ENCODE peak calls at places on chromosomes 7 and 10, in ten cellular contexts. B, P, C, A, R, S, T, M, E and W are unnamed samples.

GRCh38 chr10:12259988-12260387 is 64.0 kb downstream of the CDC123 start:
- DNase-seq in B (no peak), P (no peak), C (no peak), A (no peak), R (no peak), S (no peak), T (no peak), M (no peak), E (no peak), W (no peak)

GRCh38 chr7:132531562-132531961 is 44.7 kb downstream of the PLXNA4 start:
- DNase-seq in B (no peak), P (no peak), C (no peak), A (no peak), R (no peak), S (no peak), T (no peak), M (no peak), E (no peak), W (no peak)

GRCh38 chr10:122140941-122141623 is 130.0 kb upstream of the BTBD16 start:
- DNase-seq in B (peak; percentile 84), P (no peak), C (peak; percentile 96), A (peak; percentile 97), R (peak; percentile 84), S (peak; percentile 85), T (no peak), M (no peak), E (peak; percentile 73), W (peak; percentile 63)

GRCh38 chr10:81995254-81995653 is 120.3 kb downstream of the NRG3 start:
- DNase-seq in B (no peak), P (no peak), C (no peak), A (no peak), R (no peak), S (no peak), T (no peak), M (no peak), E (no peak), W (no peak)

GRCh38 chr7:3670898-3671297 is 369.8 kb downstream of the SDK1 start:
- DNase-seq in B (no peak), P (no peak), C (no peak), A (no peak), R (no peak), S (no peak), T (no peak), M (no peak), E (no peak), W (no peak)

GRCh38 chr7:112233048-112233697 is 26.7 kb downstream of the ZNF277 start:
- DNase-seq in B (no peak), P (no peak), C (no peak), A (no peak), R (no peak), S (no peak), T (no peak), M (no peak), E (no peak), W (no peak)

GRCh38 chr10:1874533-1874932 is 137.2 kb upstream of the ADARB2 start:
- DNase-seq in B (no peak), P (no peak), C (no peak), A (no peak), R (no peak), S (no peak), T (no peak), M (no peak), E (no peak), W (no peak)

GRCh38 chr7:141701489-141702046 is 398 bp downstream of the DENND11 start:
- DNase-seq in B (no peak), P (peak; percentile 76), C (peak; percentile 31), A (peak; percentile 66), R (peak; percentile 72), S (peak; percentile 41), T (peak; percentile 78), M (peak; percentile 91), E (peak; percentile 58), W (peak; percentile 55)

GRCh38 chr7:99392046-99392445 is 16.4 kb downstream of the PDAP1 start:
- DNase-seq in B (no peak), P (no peak), C (no peak), A (no peak), R (peak; percentile 69), S (no peak), T (no peak), M (no peak), E (no peak), W (no peak)

GRCh38 chr7:99394188-99394502 is 14.3 kb downstream of the PDAP1 start:
- DNase-seq in B (no peak), P (no peak), C (no peak), A (no peak), R (no peak), S (no peak), T (no peak), M (peak; percentile 27), E (no peak), W (no peak)

GRCh38 chr7:99390941-99391602 is 16.5 kb downstream of the ARPC1B start:
- DNase-seq in B (no peak), P (no peak), C (no peak), A (no peak), R (no peak), S (no peak), T (no peak), M (peak; percentile 45), E (no peak), W (no peak)

GRCh38 chr7:99393363-99394187 is 14.8 kb downstream of the PDAP1 start:
- DNase-seq in B (no peak), P (no peak), C (peak; percentile 66), A (peak; percentile 25), R (peak; percentile 76), S (no peak), T (no peak), M (peak; percentile 96), E (peak; percentile 62), W (no peak)

DNA sequence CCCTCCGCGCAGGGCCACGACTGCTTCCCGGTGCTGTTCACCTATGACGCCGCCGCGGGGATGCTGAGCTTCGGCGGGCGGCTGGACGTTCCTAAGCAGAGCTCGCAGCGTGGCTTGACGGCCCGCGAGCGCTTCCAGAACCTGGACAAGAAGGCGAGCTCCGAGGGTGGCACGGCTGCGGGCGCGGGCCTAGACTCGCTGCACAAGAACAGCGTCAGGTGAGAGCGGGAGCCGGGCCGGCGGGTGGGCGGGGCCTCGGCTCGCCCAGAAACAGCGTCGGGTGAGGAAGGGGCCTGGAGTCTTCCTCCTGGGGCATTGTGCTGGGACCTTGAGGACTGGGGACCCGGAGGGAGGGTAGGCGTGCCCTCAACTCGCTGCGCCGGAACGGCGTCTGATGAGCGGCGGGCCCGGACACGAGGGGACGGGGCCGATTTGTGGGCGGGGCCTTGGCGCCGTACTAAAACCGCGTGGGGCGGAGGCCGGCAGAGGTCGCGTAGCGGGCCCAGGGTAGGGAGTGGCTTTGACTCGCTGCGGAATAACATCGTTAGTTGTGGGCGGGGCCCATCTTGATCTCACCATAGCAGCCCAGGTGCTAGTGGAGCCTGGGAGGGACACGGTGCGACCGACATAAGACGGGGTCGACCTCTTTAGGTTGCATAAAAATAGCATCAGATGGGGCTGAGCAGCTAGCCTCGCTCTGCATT is 15.6 kb downstream of the PDAP1 start:
- DNase-seq in B (no peak), P (peak; percentile 85), C (peak; percentile 75), A (peak; percentile 57), R (peak; percentile 93), S (peak; percentile 80), T (peak; percentile 83), M (peak; percentile 98), E (peak; percentile 89), W (peak; percentile 67)
- H3K4me3 ChIP-seq in B (peak overlapping the region; percentile 29), P (peak overlapping the region; percentile 55), C (peak overlapping the region; percentile 59), A (peak overlapping the region; percentile 31), R (peak overlapping the region; percentile 17), S (peak overlapping the region; percentile 27), T (peak overlapping the region; percentile 65), M (peak overlapping the region; percentile 62), E (peak overlapping the region; percentile 75), W (peak overlapping the region; percentile 52)

GRCh38 chr10:80489371-80490112 is 35.4 kb downstream of the TSPAN14 start:
- DNase-seq in B (no peak), P (no peak), C (no peak), A (no peak), R (no peak), S (no peak), T (no peak), M (no peak), E (no peak), W (no peak)

GRCh38 chr10:80492875-80493413 is 38.8 kb downstream of the TSPAN14 start:
- DNase-seq in B (no peak), P (no peak), C (no peak), A (no peak), R (no peak), S (no peak), T (no peak), M (no peak), E (no peak), W (no peak)

GRCh38 chr10:80493482-80494021 is 39.4 kb downstream of the TSPAN14 start:
- DNase-seq in B (no peak), P (peak; percentile 46), C (no peak), A (peak; percentile 79), R (no peak), S (no peak), T (no peak), M (no peak), E (no peak), W (no peak)

GRCh38 chr10:80488539-80489066 is 34.5 kb downstream of the TSPAN14 start:
- DNase-seq in B (no peak), P (no peak), C (no peak), A (no peak), R (no peak), S (no peak), T (no peak), M (no peak), E (no peak), W (no peak)

GRCh38 chr10:80491251-80492102 is 37.4 kb downstream of the TSPAN14 start:
- DNase-seq in B (no peak), P (no peak), C (no peak), A (no peak), R (no peak), S (peak; percentile 78), T (no peak), M (no peak), E (no peak), W (peak; percentile 69)
- H3K36me3 ChIP-seq in B (peaks cover 7% of the 10 kb centered on the region), P (peaks cover 34% of the 10 kb centered on the region), C (no peaks in the 10 kb centered on the region), A (no peaks in the 10 kb centered on the region), R (peaks cover 3% of the 10 kb centered on the region), S (peaks cover 23% of the 10 kb centered on the region), T (no peaks in the 10 kb centered on the region), M (peaks cover 2% of the 10 kb centered on the region), E (peaks cover 5% of the 10 kb centered on the region), W (no peaks in the 10 kb centered on the region)

GRCh38 chr7:28660132-28660531 is 247.8 kb downstream of the CREB5 start:
- DNase-seq in B (no peak), P (no peak), C (no peak), A (no peak), R (no peak), S (no peak), T (no peak), M (no peak), E (no peak), W (no peak)
- H3K4me3 ChIP-seq in B (no peak overlapping the region), P (no peak overlapping the region), C (no peak overlapping the region), A (no peak overlapping the region), R (no peak overlapping the region), S (no peak overlapping the region), T (no peak overlapping the region), M (no peak overlapping the region), E (no peak overlapping the region), W (no peak overlapping the region)

GRCh38 chr7:92830047-92830446 is 6.3 kb downstream of the CDK6 start:
- DNase-seq in B (no peak), P (no peak), C (no peak), A (no peak), R (no peak), S (no peak), T (no peak), M (no peak), E (no peak), W (no peak)

GRCh38 chr7:92831716-92832622 is 4.4 kb downstream of the CDK6 start:
- DNase-seq in B (peak; percentile 68), P (no peak), C (no peak), A (peak; percentile 94), R (no peak), S (no peak), T (peak; percentile 41), M (peak; percentile 19), E (peak; percentile 43), W (no peak)

GRCh38 chr7:92832623-92833023 is 3.8 kb downstream of the CDK6 start:
- DNase-seq in B (no peak), P (no peak), C (no peak), A (no peak), R (no peak), S (no peak), T (no peak), M (peak; percentile 5), E (no peak), W (no peak)

GRCh38 chr7:92833024-92833765 is 3.2 kb downstream of the CDK6 start:
- DNase-seq in B (no peak), P (peak; percentile 82), C (peak; percentile 77), A (peak; percentile 88), R (peak; percentile 94), S (peak; percentile 89), T (peak; percentile 93), M (peak; percentile 87), E (peak; percentile 93), W (peak; percentile 94)

DNA sequence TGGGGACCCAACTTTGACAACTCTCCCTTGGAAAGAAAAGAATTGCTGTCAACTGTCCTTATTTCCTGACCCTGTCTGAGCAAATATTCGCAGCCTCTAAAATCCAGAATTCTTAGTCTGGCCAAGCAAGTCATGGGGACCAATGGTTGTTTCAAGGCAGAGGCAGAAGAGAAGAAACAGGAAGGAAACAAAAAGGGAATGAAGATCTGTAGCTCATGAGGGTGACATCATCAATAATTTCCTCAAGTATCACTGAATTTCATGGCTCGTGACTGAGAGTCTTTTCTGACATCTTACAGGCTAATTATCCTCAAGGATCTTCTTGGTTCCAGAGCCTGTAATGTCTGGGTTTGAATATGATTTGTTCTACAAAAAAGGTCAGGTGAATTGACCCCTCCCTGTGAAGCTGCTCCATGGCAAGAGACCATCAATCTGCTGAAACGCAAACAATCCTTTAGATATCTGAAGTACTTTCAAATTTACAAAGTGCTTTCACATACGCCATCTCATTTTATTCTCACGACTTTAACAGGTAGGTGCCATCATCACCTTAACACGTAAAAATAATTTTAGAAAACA is 5.8 kb downstream of the CDK6 start:
- DNase-seq in B (no peak), P (no peak), C (no peak), A (peak; percentile 16), R (no peak), S (no peak), T (no peak), M (no peak), E (no peak), W (no peak)
- H3K36me3 ChIP-seq in B (peaks cover 2% of the 10 kb centered on the region), P (peaks cover 19% of the 10 kb centered on the region), C (no peaks in the 10 kb centered on the region), A (no peaks in the 10 kb centered on the region), R (no peaks in the 10 kb centered on the region), S (no peaks in the 10 kb centered on the region), T (peaks cover 3% of the 10 kb centered on the region), M (no peaks in the 10 kb centered on the region), E (no peaks in the 10 kb centered on the region), W (no peaks in the 10 kb centered on the region)